ENCODE peak calls at places on chromosome 14, in six cellular contexts. Q is CD8-positive, alpha-beta memory T cell; C is AG08395; M is activated T-cell treated with anti-CD3 and anti-CD28 coated beads for 24 hours; V is CD4-positive, alpha-beta memory T cell; E is heart left ventricle. U is an unnamed sample.
A peak's percentile ranks its signal among the peaks of the same experiment; 100 is the strongest.

GRCh38 chr14:76856769-76857168 is 30.6 kb downstream of the LRRC74A start:
- DNase-seq in Q (no peak), M (no peak), V (no peak), C (no peak), E (no peak), U (no peak)

GRCh38 chr14:91113829-91114078 is at the start of gene DGLUCY:
- DNase-seq in V (no peak), M (no peak), C (peak; percentile 89), Q (no peak), E (peak; percentile 91), U (peak; percentile 61)

GRCh38 chr14:95478309-95478708 is 38.1 kb downstream of the SYNE3 start:
- DNase-seq in Q (no peak), M (no peak), V (no peak), C (no peak), E (peak; percentile 16), U (no peak)

GRCh38 chr14:60250318-60251035 is 1.5 kb downstream of the PPM1A start:
- DNase-seq in E (no peak), V (peak; percentile 36), C (peak; percentile 8), Q (no peak), M (no peak), U (no peak)

GRCh38 chr14:101755591-101756324 is 5.8 kb upstream of the PPP2R5C start:
- DNase-seq in E (no peak), Q (no peak), V (no peak), C (no peak), M (no peak), U (no peak)

GRCh38 chr14:89351364-89351957 is 65.6 kb downstream of the FOXN3 start:
- DNase-seq in C (no peak), E (no peak), Q (no peak), V (no peak), M (no peak), U (peak; percentile 34)

GRCh38 chr14:42490536-42490935 is 883.9 kb downstream of the LRFN5 start:
- DNase-seq in M (no peak), E (no peak), C (no peak), V (no peak), Q (no peak), U (no peak)

GRCh38 chr14:49875640-49876198 is 17.2 kb upstream of the ARF6 start:
- DNase-seq in V (no peak), C (no peak), Q (no peak), E (no peak), M (no peak), U (no peak)

GRCh38 chr14:92649066-92649465 is 99.4 kb downstream of the LGMN start:
- DNase-seq in M (no peak), Q (no peak), V (no peak), E (no peak), C (no peak), U (no peak)

GRCh38 chr14:74686324-74686723 is 26.6 kb downstream of the AREL1 start:
- DNase-seq in E (no peak), M (no peak), V (no peak), Q (no peak), C (no peak), U (no peak)

GRCh38 chr14:102822311-102822863 is 45.1 kb downstream of the TRAF3 start:
- DNase-seq in V (no peak), C (no peak), Q (no peak), E (no peak), M (peak; percentile 36), U (no peak)

GRCh38 chr14:23105348-23105824 is 597 bp upstream of the CIROP start:
- DNase-seq in Q (no peak), M (no peak), E (no peak), C (no peak), V (no peak), U (no peak)

GRCh38 chr14:75515631-75515999 is 6.7 kb upstream of the BATF start:
- DNase-seq in E (no peak), Q (no peak), M (no peak), C (no peak), V (no peak), U (no peak)

GRCh38 chr14:75426332-75427125 is 1.3 kb upstream of the JDP2 start:
- DNase-seq in E (no peak), V (no peak), Q (no peak), M (no peak), C (no peak), U (no peak)

GRCh38 chr14:75164809-75165208 is 11.6 kb downstream of the TMED10 start:
- DNase-seq in E (no peak), Q (no peak), C (no peak), M (no peak), V (no peak), U (no peak)

GRCh38 chr14:94051115-94051514 is 25.0 kb downstream of the OTUB2 start:
- DNase-seq in M (no peak), V (no peak), Q (no peak), C (peak; percentile 38), E (no peak), U (no peak)

GRCh38 chr14:63045234-63045611 is at the start of gene KCNH5:
- DNase-seq in M (no peak), V (no peak), E (peak; percentile 71), C (peak; percentile 65), Q (no peak), U (no peak)

GRCh38 chr14:56124296-56124695 is 6.1 kb downstream of the PELI2 start:
- DNase-seq in Q (no peak), C (peak; percentile 13), M (no peak), E (no peak), V (no peak), U (no peak)

GRCh38 chr14:51848120-51848519 is 12.3 kb upstream of the GNG2 start:
- DNase-seq in V (no peak), Q (no peak), M (no peak), E (no peak), C (no peak), U (peak; percentile 68)

GRCh38 chr14:96741151-96741977 is 55.8 kb upstream of the VRK1 start:
- DNase-seq in Q (peak; percentile 67), V (peak; percentile 61), C (peak; percentile 74), E (peak; percentile 84), M (peak; percentile 61), U (peak; percentile 62)

GRCh38 chr14:60509438-60510253 is 700 bp downstream of the SIX6 start:
- DNase-seq in Q (no peak), C (no peak), M (no peak), E (no peak), V (no peak), U (no peak)

GRCh38 chr14:93099187-93099586 is 16.5 kb downstream of the ITPK1 start:
- DNase-seq in M (no peak), C (no peak), Q (no peak), E (no peak), V (no peak), U (no peak)

GRCh38 chr14:97306133-97306784 is 509.1 kb downstream of the VRK1 start:
- DNase-seq in V (no peak), C (no peak), E (no peak), M (no peak), Q (no peak), U (no peak)

GRCh38 chr14:90803249-90803648 is 13.0 kb downstream of the TTC7B start:
- DNase-seq in M (no peak), Q (no peak), C (no peak), E (peak; percentile 39), V (no peak), U (no peak)

GRCh38 chr14:69675877-69676416 is 64.6 kb downstream of the SUSD6 start:
- DNase-seq in C (no peak), Q (no peak), V (no peak), E (no peak), M (peak; percentile 36), U (no peak)

GRCh38 chr14:59294662-59294992 is 106.2 kb downstream of the DAAM1 start:
- DNase-seq in E (no peak), M (no peak), Q (no peak), V (no peak), C (peak; percentile 68), U (no peak)

GRCh38 chr14:35949933-35950332 is 123.8 kb downstream of the BRMS1L start:
- DNase-seq in V (no peak), E (no peak), M (no peak), Q (no peak), C (no peak), U (no peak)

GRCh38 chr14:69460093-69460701 is 24.3 kb upstream of the PLEKHD1 start:
- DNase-seq in V (peak; percentile 49), M (peak; percentile 36), Q (no peak), C (peak; percentile 85), E (no peak), U (peak; percentile 29)

GRCh38 chr14:105490318-105490571 is 801 bp upstream of the TEDC1 start:
- DNase-seq in C (no peak), Q (no peak), M (no peak), E (no peak), V (no peak), U (no peak)

GRCh38 chr14:53109028-53109687 is 44.0 kb downstream of the DDHD1 start:
- DNase-seq in Q (peak; percentile 11), M (peak; percentile 45), E (no peak), V (peak; percentile 65), C (peak; percentile 55), U (peak; percentile 64)

GRCh38 chr14:53368714-53369191 is 215.6 kb upstream of the DDHD1 start:
- DNase-seq in Q (no peak), V (no peak), E (no peak), M (no peak), C (peak; percentile 64), U (no peak)

GRCh38 chr14:72774141-72774540 is 119.8 kb downstream of the DPF3 start:
- DNase-seq in M (no peak), E (no peak), V (no peak), Q (no peak), C (no peak), U (no peak)

GRCh38 chr14:68593806-68594536 is 198.9 kb downstream of the ZFP36L1 start:
- DNase-seq in M (no peak), V (no peak), Q (no peak), E (no peak), C (no peak), U (no peak)

GRCh38 chr14:32623300-32624093 is 294.4 kb downstream of the AKAP6 start:
- DNase-seq in Q (no peak), C (peak; percentile 19), V (no peak), M (no peak), E (no peak), U (no peak)

GRCh38 chr14:70203686-70204085 is 14.9 kb upstream of the SLC8A3 start:
- DNase-seq in Q (no peak), V (no peak), M (no peak), E (no peak), C (no peak), U (no peak)